ENCODE peak calls at places on chromosome 10, in eight cellular contexts. C, M, V, I, X, K, Q and U are unnamed samples.

GRCh38 chr10:59752278-59752940 is 846 bp downstream of the MRLN start:
- DNase-seq in Q (no peak), C (no peak), K (no peak), M (no peak), I (no peak), V (no peak), X (no peak), U (no peak)

GRCh38 chr10:74981831-74982633 is 129.4 kb upstream of the SAMD8 start:
- DNase-seq in K (no peak), X (no peak), M (no peak), C (no peak), V (no peak), Q (no peak), I (no peak), U (no peak)

GRCh38 chr10:1048349-1048731 is 579 bp downstream of the IDI1 start:
- DNase-seq in Q (peak), V (no peak), M (no peak), K (no peak), X (peak), C (no peak), I (no peak), U (peak)

GRCh38 chr10:84179059-84179710 is 5.6 kb downstream of the GPR15LG start:
- DNase-seq in I (no peak), V (peak), M (no peak), K (no peak), C (no peak), X (no peak), Q (peak), U (no peak)

GRCh38 chr10:94571528-94571927 is 25.9 kb downstream of the HELLS start:
- DNase-seq in X (no peak), I (no peak), V (no peak), Q (no peak), M (no peak), C (peak), K (no peak), U (no peak)

GRCh38 chr10:63544418-63544817 is 23.2 kb downstream of the REEP3 start:
- DNase-seq in Q (no peak), C (no peak), X (no peak), I (no peak), K (no peak), V (no peak), M (no peak), U (no peak)

GRCh38 chr10:598415-599170 is 90.9 kb downstream of the DIP2C start:
- DNase-seq in Q (no peak), M (no peak), X (no peak), V (no peak), K (no peak), I (peak), C (peak), U (no peak)

GRCh38 chr10:100907773-100908172 is 5.0 kb upstream of the SLF2 start:
- DNase-seq in I (no peak), V (no peak), M (no peak), K (no peak), X (no peak), C (no peak), Q (no peak), U (no peak)

GRCh38 chr10:130121486-130122079 is 11.0 kb upstream of the C10orf143 start:
- DNase-seq in I (no peak), M (no peak), C (no peak), Q (no peak), K (no peak), X (no peak), V (no peak), U (no peak)

GRCh38 chr10:13001041-13001886 is at the start of gene CCDC3:
- DNase-seq in Q (peak), C (no peak), X (no peak), M (no peak), K (no peak), V (no peak), I (no peak), U (peak)

GRCh38 chr10:71564221-71564820 is 155.3 kb downstream of the C10orf105 start:
- DNase-seq in V (no peak), M (no peak), C (no peak), Q (no peak), I (no peak), X (no peak), K (no peak), U (no peak)

GRCh38 chr10:49275896-49276295 is 23.1 kb upstream of the C10orf71 start:
- DNase-seq in C (no peak), I (no peak), M (no peak), K (no peak), X (no peak), V (no peak), Q (no peak), U (no peak)

GRCh38 chr10:102473445-102474331 is 22.3 kb upstream of the C10orf95 start:
- DNase-seq in V (no peak), I (no peak), K (no peak), Q (no peak), M (no peak), C (no peak), X (no peak), U (no peak)